ENCODE peak calls at places on chromosome 5, in eight cellular contexts. P, L, C, Y, S, V, N and O are unnamed samples.
A peak's percentile ranks its signal among the peaks of the same experiment; 100 is the strongest.

GRCh38 chr5:142568271-142568995 is 117.5 kb downstream of the FGF1 start:
- DNase-seq in L (no peak), Y (peak; percentile 88), N (no peak), S (no peak), C (no peak), V (no peak), P (no peak), O (peak; percentile 69)

GRCh38 chr5:15384581-15384980 is 115.4 kb upstream of the FBXL7 start:
- DNase-seq in P (no peak), N (no peak), V (no peak), Y (no peak), L (no peak), C (no peak), S (no peak), O (no peak)

GRCh38 chr5:168147536-168148460 is 143.6 kb upstream of the WWC1 start:
- DNase-seq in P (no peak), N (no peak), S (no peak), C (no peak), L (no peak), Y (no peak), V (no peak), O (no peak)

GRCh38 chr5:68315679-68316271 is 100.2 kb downstream of the PIK3R1 start:
- DNase-seq in N (no peak), C (peak; percentile 61), V (no peak), S (peak; percentile 27), Y (no peak), L (no peak), P (no peak), O (no peak)

GRCh38 chr5:112861638-112861985 is 525 bp downstream of the SRP19 start:
- DNase-seq in S (no peak), Y (no peak), N (no peak), L (no peak), V (no peak), P (no peak), C (no peak), O (peak; percentile 48)

GRCh38 chr5:134224905-134225779 is 731 bp downstream of the PPP2CA start:
- DNase-seq in Y (peak; percentile 77), N (peak; percentile 76), S (peak; percentile 62), P (peak; percentile 81), V (no peak), C (peak; percentile 75), L (no peak), O (peak; percentile 73)

GRCh38 chr5:173293817-173294672 is 34.2 kb downstream of the STC2 start:
- DNase-seq in N (peak; percentile 89), C (peak; percentile 68), L (peak; percentile 35), Y (peak; percentile 54), V (no peak), P (peak; percentile 64), S (peak; percentile 68), O (peak; percentile 81)

GRCh38 chr5:157816682-157817268 is 42.2 kb downstream of the CLINT1 start:
- DNase-seq in P (peak; percentile 34), N (no peak), Y (no peak), C (peak; percentile 14), L (no peak), V (no peak), S (no peak), O (peak; percentile 33)

GRCh38 chr5:120240716-120241115 is 223.4 kb upstream of the PRR16 start:
- DNase-seq in L (no peak), C (no peak), N (no peak), V (no peak), S (no peak), Y (peak; percentile 31), P (no peak), O (peak; percentile 28)

GRCh38 chr5:150317048-150318003 is 14.6 kb upstream of the ARSI start:
- DNase-seq in Y (peak; percentile 100), C (peak; percentile 94), L (peak; percentile 52), N (no peak), S (no peak), P (no peak), V (no peak), O (peak; percentile 97)